ENCODE peak calls at places on chromosomes 4 and X, in seven cellular contexts. S is H9, R is IMR-90, B is mesenchymal stem cell, X is neuronal stem cell, Z is H1, C is mesendoderm. J is an unnamed sample.

GRCh38 chrX:56766554-56767412 is 37.7 kb downstream of the NBDY start:
- DNase-seq in S (peak; percentile 18), R (peak; percentile 39), B (peak; percentile 33), X (no peak), Z (no peak), C (peak; percentile 75), J (peak; percentile 65)

GRCh38 chrX:31350808-31351074 is 278.9 kb upstream of the FTHL17 start:
- DNase-seq in S (no peak), R (no peak), B (peak; percentile 6), X (no peak), Z (no peak), C (no peak), J (no peak)

GRCh38 chr4:108783666-108784463 is 21.0 kb upstream of the ETNPPL start:
- DNase-seq in S (no peak), R (no peak), B (peak; percentile 12), X (no peak), Z (no peak), C (no peak), J (no peak)

GRCh38 chr4:153211986-153212720 is 7.9 kb downstream of the TRIM2 start:
- DNase-seq in S (no peak), R (peak; percentile 77), B (peak; percentile 85), X (no peak), Z (no peak), C (no peak), J (no peak)

GRCh38 chr4:22356996-22357596 is 158.8 kb downstream of the ADGRA3 start:
- DNase-seq in S (no peak), R (peak; percentile 32), B (peak; percentile 15), X (no peak), Z (no peak), C (peak; percentile 58), J (no peak)

GRCh38 chr4:67765401-67765800 is 11.2 kb upstream of the GNRHR start:
- DNase-seq in S (no peak), R (peak; percentile 29), B (no peak), X (no peak), Z (no peak), C (no peak), J (no peak)

GRCh38 chr4:70183168-70183939 is 12.2 kb upstream of the ODAM start:
- DNase-seq in S (peak; percentile 42), R (peak; percentile 48), B (peak; percentile 54), X (peak; percentile 63), Z (peak; percentile 9), C (peak; percentile 80), J (peak; percentile 61)

GRCh38 chrX:136523770-136524169 is 8.2 kb upstream of the VGLL1 start:
- DNase-seq in S (no peak), R (no peak), B (no peak), X (no peak), Z (no peak), C (no peak), J (no peak)

GRCh38 chrX:125101971-125102750 is 217.5 kb upstream of the TEX13C start:
- DNase-seq in S (no peak), R (no peak), B (no peak), X (no peak), Z (no peak), C (no peak), J (no peak)

GRCh38 chr4:30753316-30753715 is 33.1 kb downstream of the PCDH7 start:
- DNase-seq in S (no peak), R (peak; percentile 71), B (peak; percentile 54), X (no peak), Z (no peak), C (no peak), J (no peak)

GRCh38 chr4:97123573-97123972 is 1019.7 kb downstream of the STPG2 start:
- DNase-seq in S (no peak), R (no peak), B (no peak), X (no peak), Z (no peak), C (no peak), J (no peak)
- H2AK5ac ChIP-seq in S (no peak overlapping the region), R (no peak overlapping the region), B (no peak overlapping the region), X (no peak overlapping the region), Z (no peak overlapping the region), C (no peak overlapping the region), J (no peak overlapping the region)

GRCh38 chr4:7237863-7238262 is 45.5 kb downstream of the SORCS2 start:
- DNase-seq in S (no peak), R (peak; percentile 15), B (no peak), X (no peak), Z (no peak), C (no peak), J (no peak)

GRCh38 chr4:7239844-7240243 is 47.5 kb downstream of the SORCS2 start:
- DNase-seq in S (no peak), R (no peak), B (no peak), X (no peak), Z (no peak), C (no peak), J (no peak)

GRCh38 chr4:7238300-7238960 is 46.1 kb downstream of the SORCS2 start:
- DNase-seq in S (no peak), R (no peak), B (no peak), X (no peak), Z (peak; percentile 10), C (peak; percentile 48), J (no peak)

GRCh38 chr4:7240341-7240740 is 48.0 kb downstream of the SORCS2 start:
- DNase-seq in S (no peak), R (no peak), B (no peak), X (no peak), Z (no peak), C (peak; percentile 4), J (no peak)

GRCh38 chr4:7239101-7239820 is 46.9 kb downstream of the SORCS2 start:
- DNase-seq in S (no peak), R (no peak), B (no peak), X (no peak), Z (no peak), C (no peak), J (no peak)
- H2BK5ac ChIP-seq in S (no peak overlapping the region), R (no peak overlapping the region), B (no peak overlapping the region), X (peak overlapping the region; percentile 14), Z (no peak overlapping the region), C (no peak overlapping the region), J (no peak overlapping the region)

GRCh38 chrX:54786972-54787371 is 11.1 kb downstream of the ITIH6 start:
- DNase-seq in S (peak; percentile 46), R (no peak), B (no peak), X (no peak), Z (no peak), C (peak; percentile 44), J (peak; percentile 36)

GRCh38 chrX:54788446-54788845 is 9.6 kb downstream of the ITIH6 start:
- DNase-seq in S (no peak), R (no peak), B (no peak), X (no peak), Z (no peak), C (no peak), J (no peak)

GRCh38 chrX:54785901-54786300 is 12.2 kb downstream of the ITIH6 start:
- DNase-seq in S (peak; percentile 40), R (no peak), B (no peak), X (no peak), Z (no peak), C (peak; percentile 54), J (no peak)
- H2AK5ac ChIP-seq in S (no peak overlapping the region), R (no peak overlapping the region), B (no peak overlapping the region), X (no peak overlapping the region), Z (no peak overlapping the region), C (no peak overlapping the region), J (no peak overlapping the region)

GRCh38 chrX:69216911-69217310 is 51.7 kb upstream of the PJA1 start:
- DNase-seq in S (no peak), R (peak; percentile 5), B (no peak), X (no peak), Z (no peak), C (no peak), J (no peak)

GRCh38 chrX:69218407-69218806 is 53.2 kb upstream of the PJA1 start:
- DNase-seq in S (no peak), R (no peak), B (no peak), X (no peak), Z (no peak), C (peak; percentile 7), J (peak; percentile 15)

GRCh38 chrX:69226459-69227158 is 61.4 kb upstream of the PJA1 start:
- DNase-seq in S (no peak), R (no peak), B (no peak), X (no peak), Z (no peak), C (no peak), J (no peak)

GRCh38 chrX:69221239-69222102 is 56.2 kb upstream of the PJA1 start:
- DNase-seq in S (peak; percentile 47), R (no peak), B (no peak), X (peak; percentile 48), Z (no peak), C (peak; percentile 33), J (no peak)

DNA sequence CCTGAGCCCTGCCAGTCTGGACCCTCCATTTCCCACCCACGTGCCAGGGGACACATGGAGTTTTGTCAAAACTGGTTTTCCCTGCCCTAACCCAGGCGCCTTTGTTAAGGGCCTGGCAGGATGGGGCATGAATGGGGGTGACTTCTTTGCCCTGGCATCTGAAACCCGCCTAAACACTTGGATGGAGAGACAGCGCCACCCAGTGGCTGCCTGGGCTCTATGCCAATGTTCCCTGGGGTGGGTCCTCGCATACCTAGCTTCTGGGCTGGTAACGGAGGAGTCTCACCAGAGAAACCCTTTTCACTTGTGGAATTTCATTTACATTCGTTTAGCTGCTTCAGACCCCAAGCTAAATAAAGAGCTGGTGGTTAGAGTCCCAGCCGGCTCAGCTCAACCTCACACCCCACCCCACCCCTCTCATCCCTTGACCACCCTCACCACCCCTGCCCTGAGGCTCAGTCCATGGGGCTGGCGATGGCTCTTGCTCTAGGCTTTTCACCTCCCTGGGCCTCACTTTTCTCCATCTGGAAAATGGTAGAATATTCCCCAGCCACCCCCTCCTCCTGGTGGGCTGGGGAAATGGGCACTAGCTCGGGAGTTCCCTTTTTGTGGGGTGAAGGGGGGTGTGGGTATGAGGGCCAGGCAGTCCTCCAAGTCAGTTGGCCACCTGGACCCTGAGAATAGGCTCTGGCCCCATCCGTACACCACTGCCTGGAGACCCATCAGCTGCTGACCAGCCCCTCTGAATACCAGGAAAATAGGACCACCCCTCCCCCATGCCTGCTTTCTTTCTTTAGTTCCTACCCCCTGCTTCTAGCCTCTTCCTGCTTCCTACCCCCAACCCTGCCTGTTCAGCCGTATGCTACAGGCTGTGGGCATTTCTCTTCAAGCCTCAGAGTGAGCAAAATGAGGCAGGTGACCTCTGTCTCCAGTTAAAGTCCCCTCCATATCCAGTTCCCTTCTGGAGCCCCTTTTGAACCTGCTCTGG is 57.1 kb upstream of the PJA1 start:
- DNase-seq in S (peak; percentile 88), R (peak; percentile 53), B (peak; percentile 61), X (peak; percentile 88), Z (peak; percentile 73), C (peak; percentile 86), J (peak; percentile 73)
- H2BK5ac ChIP-seq in S (no peak overlapping the region), R (no peak overlapping the region), B (no peak overlapping the region), X (no peak overlapping the region), Z (no peak overlapping the region), C (no peak overlapping the region), J (no peak overlapping the region)

GRCh38 chrX:133527825-133528224 is 112.5 kb upstream of the GPC4 start:
- DNase-seq in S (no peak), R (no peak), B (no peak), X (no peak), Z (no peak), C (no peak), J (no peak)

GRCh38 chrX:133527415-133527814 is 112.1 kb upstream of the GPC4 start:
- DNase-seq in S (no peak), R (no peak), B (no peak), X (no peak), Z (peak; percentile 2), C (no peak), J (no peak)

GRCh38 chrX:133531012-133531411 is 115.7 kb upstream of the GPC4 start:
- DNase-seq in S (no peak), R (no peak), B (peak; percentile 22), X (no peak), Z (no peak), C (no peak), J (peak; percentile 3)

GRCh38 chrX:133533249-133533648 is 118.0 kb upstream of the GPC4 start:
- DNase-seq in S (no peak), R (no peak), B (no peak), X (no peak), Z (no peak), C (no peak), J (no peak)

GRCh38 chrX:133529578-133529977 is 114.3 kb upstream of the GPC4 start:
- DNase-seq in S (no peak), R (no peak), B (no peak), X (no peak), Z (no peak), C (no peak), J (no peak)
- H2AK5ac ChIP-seq in S (no peak overlapping the region), R (no peak overlapping the region), B (no peak overlapping the region), X (no peak overlapping the region), Z (no peak overlapping the region), C (no peak overlapping the region), J (no peak overlapping the region)